ENCODE peak calls at places on chromosomes 16 and 17, in five cellular contexts. E, D, F, Y and M are unnamed samples. For H3K4me1, the result is how much of the 10 kb centered on the place peaks cover.

GRCh38 chr17:1803280-1803679 is 26.4 kb downstream of the SMYD4 start:
- DNase-seq in E (no peak), F (no peak), Y (no peak), D (no peak), M (no peak)

GRCh38 chr17:68507581-68507980 is 4.6 kb upstream of the PRKAR1A start:
- DNase-seq in Y (no peak), E (no peak), F (no peak), D (no peak), M (no peak)

GRCh38 chr17:72614871-72615626 is 477.4 kb downstream of the SLC39A11 start:
- DNase-seq in Y (no peak), D (no peak), E (no peak), F (peak), M (peak)

GRCh38 chr17:11720816-11721215 is 122.5 kb downstream of the DNAH9 start:
- DNase-seq in E (no peak), Y (no peak), F (no peak), D (no peak), M (no peak)

GRCh38 chr16:12458591-12459400 is 344.9 kb downstream of the CPPED1 start:
- DNase-seq in E (no peak), F (no peak), D (no peak), Y (peak), M (no peak)

GRCh38 chr17:63623786-63624185 is 1.6 kb downstream of the MAP3K3 start:
- DNase-seq in E (no peak), Y (no peak), D (no peak), F (no peak), M (no peak)

GRCh38 chr16:19377864-19378263 is 39.8 kb upstream of the TMC5 start:
- DNase-seq in Y (no peak), F (no peak), D (no peak), E (no peak), M (no peak)

GRCh38 chr16:2086812-2087425 is 39.1 kb downstream of the TSC2 start:
- DNase-seq in D (no peak), F (no peak), E (no peak), Y (no peak), M (no peak)

GRCh38 chr16:74186589-74186988 is 110.0 kb upstream of the PSMD7 start:
- DNase-seq in F (peak), Y (no peak), E (no peak), D (no peak), M (peak)

GRCh38 chr17:2175294-2175628 is 120.4 kb downstream of the HIC1 start:
- DNase-seq in E (no peak), Y (no peak), F (no peak), D (no peak), M (peak)

GRCh38 chr17:66438101-66438500 is 135.7 kb downstream of the PRKCA start:
- DNase-seq in Y (no peak), E (no peak), D (no peak), F (no peak), M (no peak)

GRCh38 chr17:66443601-66444000 is 141.2 kb downstream of the PRKCA start:
- DNase-seq in D (no peak), F (no peak), E (no peak), Y (no peak), M (no peak)

GRCh38 chr17:66444001-66444400 is 141.6 kb downstream of the PRKCA start:
- DNase-seq in F (no peak), E (no peak), Y (no peak), D (no peak), M (no peak)

GRCh38 chr17:66437466-66438026 is 135.1 kb downstream of the PRKCA start:
- DNase-seq in D (no peak), Y (no peak), E (no peak), F (no peak), M (no peak)

GRCh38 chr17:66441012-66441703 is 138.7 kb downstream of the PRKCA start:
- DNase-seq in E (no peak), F (no peak), D (no peak), Y (no peak), M (no peak)
- H3K4me1 ChIP-seq in E (under half), F (under half), D (under half), Y (under half), M (under half)

DNA sequence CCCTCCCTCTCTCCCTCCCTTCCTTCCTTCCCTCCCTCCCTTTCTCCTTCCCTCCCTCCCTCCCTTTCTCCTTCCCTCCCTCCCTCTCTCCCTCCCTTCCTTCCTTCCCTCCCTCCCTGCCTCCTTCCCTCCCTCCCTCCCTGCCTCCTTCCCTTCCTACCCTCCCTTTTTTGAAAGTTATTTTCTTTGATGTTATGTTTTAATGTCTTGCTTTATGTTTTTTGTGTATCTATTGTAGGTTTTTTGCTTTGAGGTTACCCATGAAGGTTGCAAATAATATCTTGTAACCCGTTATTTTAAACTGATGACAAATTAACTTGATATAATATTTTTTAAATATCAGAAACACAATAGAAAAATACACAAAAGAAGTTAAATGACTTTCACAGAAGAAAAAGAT is 96.2 kb downstream of the SSH2 start:
- DNase-seq in F (no peak), Y (no peak), E (no peak), D (no peak), M (no peak)
- H3K4me1 ChIP-seq in F (under half), Y (under half), E (under half), D (under half), M (under half)

GRCh38 chr17:76706817-76707216 is 3.9 kb downstream of the MXRA7 start:
- DNase-seq in E (no peak), D (no peak), F (no peak), Y (no peak), M (no peak)
- H3K4me1 ChIP-seq in E (under half), D (under half), F (under half), Y (half or more), M (under half)

GRCh38 chr16:66746048-66746447 is 5.4 kb downstream of the DYNC1LI2 start:
- DNase-seq in E (no peak), F (no peak), Y (no peak), D (no peak), M (no peak)
- H3K4me1 ChIP-seq in E (under half), F (under half), Y (half or more), D (under half), M (under half)

GRCh38 chr17:77476920-77477805 is 336.4 kb downstream of the SEC14L1 start:
- DNase-seq in Y (peak), E (peak), D (no peak), F (peak), M (peak)
- H3K4me1 ChIP-seq in Y (half or more), E (under half), D (half or more), F (half or more), M (half or more)

GRCh38 chr16:85631230-85631629 is 18.1 kb downstream of the GSE1 start:
- DNase-seq in E (no peak), D (no peak), F (no peak), Y (no peak), M (no peak)

GRCh38 chr16:85628651-85629050 is 15.5 kb downstream of the GSE1 start:
- DNase-seq in D (no peak), E (no peak), Y (no peak), F (no peak), M (no peak)

GRCh38 chr16:85629326-85629725 is 16.2 kb downstream of the GSE1 start:
- DNase-seq in E (no peak), D (no peak), Y (peak), F (no peak), M (no peak)

GRCh38 chr16:85627835-85628556 is 14.9 kb downstream of the GSE1 start:
- DNase-seq in E (no peak), F (no peak), Y (peak), D (no peak), M (no peak)

DNA sequence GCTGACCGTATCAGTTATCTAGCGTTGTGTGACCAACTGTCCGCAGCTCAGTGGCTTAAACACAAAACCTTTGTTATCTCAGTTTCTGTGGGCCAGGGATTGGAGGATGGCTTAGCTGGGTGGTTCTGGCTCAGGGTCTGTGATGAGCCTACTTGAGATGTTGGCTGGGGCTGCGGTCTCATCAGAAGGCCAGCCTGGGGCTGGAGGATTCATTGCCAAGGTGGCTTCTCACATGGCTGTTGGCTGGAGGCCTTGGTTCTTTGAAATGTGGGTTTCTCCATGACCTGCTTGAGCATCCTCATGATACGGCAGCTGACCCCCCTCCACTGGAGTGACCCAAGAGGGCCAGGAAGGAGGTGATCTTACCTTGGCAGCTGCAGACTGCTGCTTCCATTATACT is 16.7 kb downstream of the GSE1 start:
- DNase-seq in F (no peak), E (no peak), D (no peak), Y (no peak), M (no peak)
- H3K4me1 ChIP-seq in F (under half), E (under half), D (under half), Y (half or more), M (under half)

DNA sequence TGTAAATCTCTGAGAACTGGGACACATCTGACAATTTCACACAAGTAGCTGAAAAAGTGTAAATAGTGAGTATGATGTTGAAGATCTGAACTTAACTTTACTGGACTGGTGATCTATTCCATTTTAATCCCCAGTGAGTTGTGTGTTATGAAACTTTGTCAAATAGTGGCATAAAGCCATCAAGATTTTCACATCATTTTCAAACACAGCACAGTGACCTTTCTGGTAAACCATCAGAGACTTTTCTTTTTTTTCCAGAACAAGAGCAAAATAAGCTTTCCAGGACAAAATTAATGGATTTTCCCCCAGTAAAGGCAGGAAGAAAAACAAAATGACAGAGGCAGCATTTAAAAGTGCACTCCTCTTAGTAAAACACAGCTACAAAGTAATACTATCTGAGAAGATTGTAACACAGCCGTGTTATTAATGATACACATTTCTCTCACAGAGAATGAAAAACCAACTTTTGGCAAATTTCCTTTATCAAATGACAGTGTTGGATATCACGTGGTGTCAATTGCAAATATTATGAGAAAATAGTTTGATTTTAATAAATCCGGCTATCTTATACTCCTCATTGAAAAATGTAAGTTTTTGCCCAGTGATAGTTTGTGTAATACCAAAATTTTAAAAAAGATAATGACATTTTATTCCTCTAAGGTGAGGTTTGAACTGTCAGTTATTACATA is 16.8 kb upstream of the COL1A1 start:
- DNase-seq in E (no peak), F (peak), Y (no peak), D (no peak), M (peak)
- H3K4me1 ChIP-seq in E (under half), F (under half), Y (half or more), D (under half), M (half or more)

GRCh38 chr17:59844884-59845594 is 47.7 kb downstream of the TUBD1 start:
- DNase-seq in D (no peak), E (no peak), Y (no peak), F (peak), M (peak)

GRCh38 chr17:59845595-59846390 is 47.0 kb downstream of the TUBD1 start:
- DNase-seq in E (no peak), F (peak), Y (no peak), D (no peak), M (peak)

GRCh38 chr17:59848778-59849177 is 44.0 kb downstream of the TUBD1 start:
- DNase-seq in F (peak), E (no peak), Y (peak), D (no peak), M (peak)

GRCh38 chr17:59846391-59847165 is 46.2 kb downstream of the TUBD1 start:
- DNase-seq in D (peak), E (no peak), F (peak), Y (peak), M (peak)

GRCh38 chr17:59848385-59848668 is 44.4 kb downstream of the TUBD1 start:
- DNase-seq in E (no peak), D (no peak), F (no peak), Y (no peak), M (no peak)
- H3K4me1 ChIP-seq in E (under half), D (half or more), F (under half), Y (under half), M (half or more)